ENCODE peak calls at places on chromosomes 6 and 20, in six cellular contexts. N is right lobe of liver, B is spleen, J is small intestine, F is sigmoid colon, L is DND-41. R is an unnamed sample. For H3K4me1, the result is how much of the 10 kb centered on the place peaks cover.

GRCh38 chr6:86822747-86823146 is 114.6 kb upstream of the HTR1E start:
- DNase-seq in F (no peak), L (no peak), B (no peak), J (no peak), N (no peak), R (no peak)

GRCh38 chr20:23086056-23086551 is at the start of gene CD93:
- DNase-seq in J (no peak), L (peak), B (peak), F (no peak), N (peak), R (no peak)

GRCh38 chr6:125300992-125301434 is 754 bp downstream of the HDDC2 start:
- DNase-seq in N (no peak), F (no peak), L (no peak), J (peak), B (no peak), R (no peak)

GRCh38 chr20:31678389-31679356 is 41.0 kb downstream of the COX4I2 start:
- DNase-seq in L (peak), N (no peak), F (no peak), J (no peak), B (no peak), R (no peak)

GRCh38 chr6:35564733-35565132 is 52.0 kb upstream of the TULP1 start:
- DNase-seq in N (no peak), B (no peak), J (no peak), F (no peak), L (no peak), R (no peak)

GRCh38 chr6:24140572-24140971 is 14.6 kb downstream of the NRSN1 start:
- DNase-seq in N (no peak), B (no peak), J (no peak), L (no peak), F (peak), R (no peak)

GRCh38 chr6:110398778-110399177 is 16.6 kb downstream of the DDO start:
- DNase-seq in B (no peak), N (no peak), L (no peak), J (no peak), F (no peak), R (no peak)

GRCh38 chr6:149545258-149545753 is 537 bp downstream of the PPIL4 start:
- DNase-seq in N (no peak), L (peak), F (peak), B (peak), J (peak), R (no peak)

GRCh38 chr20:62888406-62888805 is 26.8 kb upstream of the TCFL5 start:
- DNase-seq in J (no peak), B (no peak), L (no peak), N (peak), F (no peak), R (no peak)

GRCh38 chr20:61435823-61436220 is 183.8 kb downstream of the CDH4 start:
- DNase-seq in N (no peak), J (no peak), B (no peak), L (no peak), F (no peak), R (no peak)

GRCh38 chr6:28277746-28278145 is 3.6 kb upstream of the PGBD1 start:
- DNase-seq in L (no peak), F (no peak), B (no peak), J (no peak), N (no peak), R (no peak)

GRCh38 chr6:52157301-52157930 is 28.8 kb upstream of the IL17A start:
- DNase-seq in L (no peak), B (no peak), J (no peak), F (no peak), N (no peak), R (peak)

GRCh38 chr20:21326700-21327099 is 23.6 kb downstream of the XRN2 start:
- DNase-seq in B (no peak), L (no peak), F (no peak), J (peak), N (no peak), R (no peak)

GRCh38 chr20:8431538-8432434 is 299.7 kb downstream of the PLCB1 start:
- DNase-seq in F (peak), B (no peak), J (peak), N (peak), L (no peak), R (no peak)

GRCh38 chr6:70846207-70846835 is 110.5 kb downstream of the B3GAT2 start:
- DNase-seq in N (no peak), L (no peak), J (no peak), B (no peak), F (no peak), R (no peak)

GRCh38 chr20:46214831-46215488 is 93.3 kb downstream of the CDH22 start:
- DNase-seq in F (no peak), B (no peak), L (no peak), J (no peak), N (no peak), R (no peak)

GRCh38 chr6:141526985-141527384 is 605.7 kb upstream of the GJE1 start:
- DNase-seq in J (no peak), N (no peak), B (no peak), L (no peak), F (no peak), R (no peak)

GRCh38 chr6:73353636-73354388 is at the start of gene DPPA5:
- DNase-seq in L (no peak), B (no peak), N (no peak), F (no peak), J (no peak), R (no peak)

GRCh38 chr20:23115823-23116222 is 29.7 kb upstream of the CD93 start:
- DNase-seq in F (peak), B (no peak), N (no peak), J (no peak), L (peak), R (no peak)

GRCh38 chr20:46963196-46963529 is 68.5 kb downstream of the EYA2 start:
- DNase-seq in F (no peak), J (no peak), B (peak), L (no peak), N (no peak), R (no peak)

GRCh38 chr6:28161410-28162079 is 19.9 kb downstream of the ZKSCAN8 start:
- DNase-seq in B (peak), F (peak), J (peak), N (peak), L (peak), R (no peak)

GRCh38 chr20:58900292-58900931 is 47.9 kb downstream of the GNAS start:
- DNase-seq in N (no peak), L (no peak), J (no peak), B (no peak), F (no peak), R (no peak)

GRCh38 chr6:15066433-15067337 is 179.2 kb upstream of the JARID2 start:
- DNase-seq in J (no peak), L (no peak), F (peak), B (peak), N (peak), R (peak)

GRCh38 chr20:47801079-47801478 is 15.8 kb upstream of the SULF2 start:
- DNase-seq in F (no peak), J (no peak), N (no peak), L (no peak), B (no peak), R (no peak)

GRCh38 chr20:17619351-17620093 is 49.6 kb downstream of the DSTN start:
- DNase-seq in N (no peak), B (no peak), L (no peak), F (peak), J (no peak), R (no peak)

GRCh38 chr6:130010387-130010786 is 8.0 kb upstream of the L3MBTL3 start:
- DNase-seq in J (no peak), L (no peak), B (no peak), N (no peak), F (no peak), R (no peak)

GRCh38 chr6:77456531-77457248 is 6.6 kb downstream of the HTR1B start:
- DNase-seq in J (no peak), F (no peak), L (no peak), B (no peak), N (no peak), R (peak)

GRCh38 chr6:70413829-70414494 is 654 bp downstream of the FAM135A start:
- DNase-seq in N (no peak), J (no peak), F (no peak), L (peak), B (no peak), R (no peak)

GRCh38 chr6:4941782-4942672 is 61.8 kb downstream of the RPP40 start:
- DNase-seq in F (no peak), J (peak), L (peak), N (no peak), B (no peak), R (peak)

GRCh38 chr6:4164043-4164442 is 28.7 kb upstream of the ECI2 start:
- DNase-seq in L (no peak), F (no peak), N (no peak), B (no peak), J (no peak), R (no peak)

GRCh38 chr6:167849846-167850459 is 23.2 kb downstream of the AFDN start:
- DNase-seq in L (no peak), F (no peak), J (peak), B (no peak), N (no peak), R (no peak)

GRCh38 chr6:113645576-113645970 is 211.6 kb upstream of the MARCKS start:
- DNase-seq in F (no peak), N (no peak), L (no peak), B (no peak), J (peak), R (peak)

DNA sequence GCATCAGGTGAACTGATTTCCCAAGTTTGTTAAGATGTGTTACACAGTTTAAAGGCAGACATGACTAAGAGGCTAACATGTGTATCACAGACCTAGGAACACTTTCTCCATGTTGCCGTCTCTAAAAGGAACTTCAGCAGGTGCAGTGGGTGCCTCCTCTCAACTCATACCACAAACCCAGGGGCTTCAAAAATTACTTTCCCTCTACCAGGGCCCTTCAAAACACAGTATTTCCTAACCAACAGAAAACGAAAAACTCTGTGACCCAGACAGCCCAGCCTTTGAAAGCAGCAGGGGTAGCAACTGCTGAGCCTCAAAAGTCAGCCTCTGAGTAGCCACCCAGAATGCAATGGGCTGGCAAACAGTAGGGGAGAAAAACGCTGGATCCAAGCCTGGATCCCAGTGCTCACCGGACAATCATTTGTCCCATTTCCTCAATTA is 28.5 kb downstream of the B4GALT5 start:
- DNase-seq in B (no peak), J (no peak), N (no peak), L (peak), F (no peak), R (no peak)
- H3K4me1 ChIP-seq in B (half or more), J (under half), N (half or more), L (under half), F (half or more), R (under half)

GRCh38 chr6:17959317-17959716 is 28.1 kb downstream of the KIF13A start:
- DNase-seq in L (no peak), J (no peak), B (no peak), N (no peak), F (no peak), R (no peak)
- H3K4me1 ChIP-seq in L (under half), J (under half), B (under half), N (under half), F (half or more), R (under half)

GRCh38 chr6:30325873-30326445 is 768 bp upstream of the TRIM39 start:
- DNase-seq in B (no peak), L (peak), F (no peak), N (no peak), J (no peak), R (no peak)
- H3K4me1 ChIP-seq in B (half or more), L (half or more), F (under half), N (under half), J (under half), R (under half)

DNA sequence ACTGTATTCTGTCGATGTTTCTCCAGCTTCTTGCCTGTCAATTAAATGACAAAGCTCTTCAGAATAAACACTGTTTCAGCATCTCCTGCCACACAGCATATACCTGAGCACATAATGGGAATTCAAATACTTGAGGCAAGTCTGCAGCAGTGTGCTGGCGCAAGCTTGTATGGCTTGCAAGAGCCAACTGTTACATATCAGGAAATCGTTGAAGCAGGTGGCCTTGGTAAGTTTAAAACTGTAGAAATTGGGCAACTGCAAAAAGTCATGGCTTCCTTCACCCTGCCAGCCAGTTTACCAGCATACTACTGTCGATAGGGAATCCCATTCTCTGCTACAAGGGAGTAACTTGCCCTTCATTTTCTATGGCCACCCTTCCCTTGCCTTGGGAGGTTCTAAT is 23.0 kb downstream of the CPNE1 start:
- DNase-seq in F (no peak), B (no peak), L (no peak), N (no peak), J (no peak), R (no peak)
- H3K4me1 ChIP-seq in F (under half), B (half or more), L (under half), N (under half), J (under half), R (under half)

GRCh38 chr6:157834549-157834948 is 11.5 kb downstream of the SNX9 start:
- DNase-seq in J (no peak), F (no peak), B (no peak), L (no peak), N (no peak), R (no peak)

GRCh38 chr6:157832250-157832967 is 9.4 kb downstream of the SNX9 start:
- DNase-seq in L (no peak), B (no peak), F (no peak), N (no peak), J (no peak), R (no peak)

GRCh38 chr6:157831018-157831369 is 7.9 kb downstream of the SNX9 start:
- DNase-seq in N (no peak), J (no peak), L (no peak), F (no peak), B (no peak), R (no peak)

GRCh38 chr6:157831424-157832249 is 8.6 kb downstream of the SNX9 start:
- DNase-seq in L (no peak), N (no peak), J (no peak), B (no peak), F (no peak), R (no peak)

GRCh38 chr6:157830354-157831017 is 7.4 kb downstream of the SNX9 start:
- DNase-seq in L (peak), F (no peak), J (no peak), B (no peak), N (no peak), R (no peak)
- H3K4me1 ChIP-seq in L (under half), F (under half), J (under half), B (half or more), N (under half), R (under half)